ENCODE peak calls at places on chromosome 14, in eight cellular contexts. One of them, this sample, is unnamed.
A peak's percentile ranks its signal among the peaks of the same experiment; 100 is the strongest.

GRCh38 chr14:105374389-105374788 is 23.9 kb upstream of the TEX22 start:
- DNase-seq in EL: no peak
- DNase-seq in endodermal cell: no peak
- DNase-seq in stimulated activated effector memory CD8-positive, alpha-beta T cell treated with anti-CD3 and anti-CD28 coated beads, Interleukin-12 subunit alpha, Interleukin-12 subunit beta, amount 100 ng/mL, for 72 hours: no peak
- DNase-seq in stimulated activated naive B cell treated with anti-CD40 and anti-IgM and Interleukin-4, amounts not matched to agents 10 μg/mL and 1 μg/mL and 100 μg/mL, for 72 hours: no peak
- DNase-seq in Peyer's patch: no peak
- DNase-seq in T-helper 1 cell: no peak
- DNase-seq in activated T-cell treated with anti-CD3 and anti-CD28 coated beads for 1 hour: no peak
- DNase-seq in this sample: no peak

GRCh38 chr14:38731962-38732361 is 371.1 kb downstream of the SEC23A start:
- DNase-seq in EL: no peak
- DNase-seq in endodermal cell: no peak
- DNase-seq in stimulated activated effector memory CD8-positive, alpha-beta T cell treated with anti-CD3 and anti-CD28 coated beads, Interleukin-12 subunit alpha, Interleukin-12 subunit beta, amount 100 ng/mL, for 72 hours: no peak
- DNase-seq in stimulated activated naive B cell treated with anti-CD40 and anti-IgM and Interleukin-4, amounts not matched to agents 10 μg/mL and 1 μg/mL and 100 μg/mL, for 72 hours: no peak
- DNase-seq in Peyer's patch: no peak
- DNase-seq in T-helper 1 cell: no peak
- DNase-seq in activated T-cell treated with anti-CD3 and anti-CD28 coated beads for 1 hour: no peak
- DNase-seq in this sample: no peak

GRCh38 chr14:30417999-30418398 is 141.0 kb upstream of the G2E3 start:
- DNase-seq in EL: no peak
- DNase-seq in endodermal cell: no peak
- DNase-seq in stimulated activated effector memory CD8-positive, alpha-beta T cell treated with anti-CD3 and anti-CD28 coated beads, Interleukin-12 subunit alpha, Interleukin-12 subunit beta, amount 100 ng/mL, for 72 hours: no peak
- DNase-seq in stimulated activated naive B cell treated with anti-CD40 and anti-IgM and Interleukin-4, amounts not matched to agents 10 μg/mL and 1 μg/mL and 100 μg/mL, for 72 hours: no peak
- DNase-seq in Peyer's patch: no peak
- DNase-seq in T-helper 1 cell: no peak
- DNase-seq in activated T-cell treated with anti-CD3 and anti-CD28 coated beads for 1 hour: no peak
- DNase-seq in this sample: no peak

GRCh38 chr14:105600939-105601359 is 74.6 kb downstream of the TMEM121 start:
- DNase-seq in EL: no peak
- DNase-seq in endodermal cell: no peak
- DNase-seq in stimulated activated effector memory CD8-positive, alpha-beta T cell treated with anti-CD3 and anti-CD28 coated beads, Interleukin-12 subunit alpha, Interleukin-12 subunit beta, amount 100 ng/mL, for 72 hours: no peak
- DNase-seq in stimulated activated naive B cell treated with anti-CD40 and anti-IgM and Interleukin-4, amounts not matched to agents 10 μg/mL and 1 μg/mL and 100 μg/mL, for 72 hours: no peak
- DNase-seq in Peyer's patch: no peak
- DNase-seq in T-helper 1 cell: no peak
- DNase-seq in activated T-cell treated with anti-CD3 and anti-CD28 coated beads for 1 hour: no peak
- DNase-seq in this sample: no peak

GRCh38 chr14:32383337-32384009 is 54.4 kb downstream of the AKAP6 start:
- DNase-seq in EL: no peak
- DNase-seq in endodermal cell: no peak
- DNase-seq in stimulated activated effector memory CD8-positive, alpha-beta T cell treated with anti-CD3 and anti-CD28 coated beads, Interleukin-12 subunit alpha, Interleukin-12 subunit beta, amount 100 ng/mL, for 72 hours: no peak
- DNase-seq in stimulated activated naive B cell treated with anti-CD40 and anti-IgM and Interleukin-4, amounts not matched to agents 10 μg/mL and 1 μg/mL and 100 μg/mL, for 72 hours: no peak
- DNase-seq in Peyer's patch: no peak
- DNase-seq in T-helper 1 cell: no peak
- DNase-seq in activated T-cell treated with anti-CD3 and anti-CD28 coated beads for 1 hour: no peak
- DNase-seq in this sample: no peak

GRCh38 chr14:90546767-90547166 is 149.9 kb downstream of the CALM1 start:
- DNase-seq in EL: no peak
- DNase-seq in endodermal cell: peak; percentile 80
- DNase-seq in stimulated activated effector memory CD8-positive, alpha-beta T cell treated with anti-CD3 and anti-CD28 coated beads, Interleukin-12 subunit alpha, Interleukin-12 subunit beta, amount 100 ng/mL, for 72 hours: no peak
- DNase-seq in stimulated activated naive B cell treated with anti-CD40 and anti-IgM and Interleukin-4, amounts not matched to agents 10 μg/mL and 1 μg/mL and 100 μg/mL, for 72 hours: no peak
- DNase-seq in Peyer's patch: no peak
- DNase-seq in T-helper 1 cell: no peak
- DNase-seq in activated T-cell treated with anti-CD3 and anti-CD28 coated beads for 1 hour: no peak
- DNase-seq in this sample: no peak

GRCh38 chr14:105979446-105979845 is 453.1 kb downstream of the TMEM121 start:
- DNase-seq in EL: no peak
- DNase-seq in endodermal cell: no peak
- DNase-seq in stimulated activated effector memory CD8-positive, alpha-beta T cell treated with anti-CD3 and anti-CD28 coated beads, Interleukin-12 subunit alpha, Interleukin-12 subunit beta, amount 100 ng/mL, for 72 hours: no peak
- DNase-seq in stimulated activated naive B cell treated with anti-CD40 and anti-IgM and Interleukin-4, amounts not matched to agents 10 μg/mL and 1 μg/mL and 100 μg/mL, for 72 hours: no peak
- DNase-seq in Peyer's patch: no peak
- DNase-seq in T-helper 1 cell: no peak
- DNase-seq in activated T-cell treated with anti-CD3 and anti-CD28 coated beads for 1 hour: no peak
- DNase-seq in this sample: no peak

GRCh38 chr14:99065551-99065950 is 206.4 kb downstream of the BCL11B start:
- DNase-seq in EL: no peak
- DNase-seq in endodermal cell: no peak
- DNase-seq in stimulated activated effector memory CD8-positive, alpha-beta T cell treated with anti-CD3 and anti-CD28 coated beads, Interleukin-12 subunit alpha, Interleukin-12 subunit beta, amount 100 ng/mL, for 72 hours: no peak
- DNase-seq in stimulated activated naive B cell treated with anti-CD40 and anti-IgM and Interleukin-4, amounts not matched to agents 10 μg/mL and 1 μg/mL and 100 μg/mL, for 72 hours: no peak
- DNase-seq in Peyer's patch: no peak
- DNase-seq in T-helper 1 cell: no peak
- DNase-seq in activated T-cell treated with anti-CD3 and anti-CD28 coated beads for 1 hour: no peak
- DNase-seq in this sample: no peak

GRCh38 chr14:73888460-73888725 is 1.7 kb downstream of the ZNF410 start:
- DNase-seq in EL: peak; percentile 52
- DNase-seq in endodermal cell: no peak
- DNase-seq in stimulated activated effector memory CD8-positive, alpha-beta T cell treated with anti-CD3 and anti-CD28 coated beads, Interleukin-12 subunit alpha, Interleukin-12 subunit beta, amount 100 ng/mL, for 72 hours: no peak
- DNase-seq in stimulated activated naive B cell treated with anti-CD40 and anti-IgM and Interleukin-4, amounts not matched to agents 10 μg/mL and 1 μg/mL and 100 μg/mL, for 72 hours: no peak
- DNase-seq in Peyer's patch: no peak
- DNase-seq in T-helper 1 cell: no peak
- DNase-seq in activated T-cell treated with anti-CD3 and anti-CD28 coated beads for 1 hour: no peak
- DNase-seq in this sample: no peak

GRCh38 chr14:100292301-100292775 is 13.9 kb downstream of the SLC25A29 start:
- DNase-seq in EL: no peak
- DNase-seq in endodermal cell: no peak
- DNase-seq in stimulated activated effector memory CD8-positive, alpha-beta T cell treated with anti-CD3 and anti-CD28 coated beads, Interleukin-12 subunit alpha, Interleukin-12 subunit beta, amount 100 ng/mL, for 72 hours: no peak
- DNase-seq in stimulated activated naive B cell treated with anti-CD40 and anti-IgM and Interleukin-4, amounts not matched to agents 10 μg/mL and 1 μg/mL and 100 μg/mL, for 72 hours: no peak
- DNase-seq in Peyer's patch: peak; percentile 30
- DNase-seq in T-helper 1 cell: no peak
- DNase-seq in activated T-cell treated with anti-CD3 and anti-CD28 coated beads for 1 hour: no peak
- DNase-seq in this sample: no peak

GRCh38 chr14:104305511-104306449 is 167.4 kb downstream of the KIF26A start:
- DNase-seq in EL: no peak
- DNase-seq in endodermal cell: no peak
- DNase-seq in stimulated activated effector memory CD8-positive, alpha-beta T cell treated with anti-CD3 and anti-CD28 coated beads, Interleukin-12 subunit alpha, Interleukin-12 subunit beta, amount 100 ng/mL, for 72 hours: no peak
- DNase-seq in stimulated activated naive B cell treated with anti-CD40 and anti-IgM and Interleukin-4, amounts not matched to agents 10 μg/mL and 1 μg/mL and 100 μg/mL, for 72 hours: no peak
- DNase-seq in Peyer's patch: no peak
- DNase-seq in T-helper 1 cell: no peak
- DNase-seq in activated T-cell treated with anti-CD3 and anti-CD28 coated beads for 1 hour: no peak
- DNase-seq in this sample: no peak

GRCh38 chr14:94532462-94532861 is 23.2 kb upstream of the SERPINA12 start:
- DNase-seq in EL: peak; percentile 41
- DNase-seq in endodermal cell: no peak
- DNase-seq in stimulated activated effector memory CD8-positive, alpha-beta T cell treated with anti-CD3 and anti-CD28 coated beads, Interleukin-12 subunit alpha, Interleukin-12 subunit beta, amount 100 ng/mL, for 72 hours: no peak
- DNase-seq in stimulated activated naive B cell treated with anti-CD40 and anti-IgM and Interleukin-4, amounts not matched to agents 10 μg/mL and 1 μg/mL and 100 μg/mL, for 72 hours: no peak
- DNase-seq in Peyer's patch: no peak
- DNase-seq in T-helper 1 cell: no peak
- DNase-seq in activated T-cell treated with anti-CD3 and anti-CD28 coated beads for 1 hour: no peak
- DNase-seq in this sample: no peak

GRCh38 chr14:55752580-55753365 is 172.8 kb downstream of the KTN1 start:
- DNase-seq in EL: peak; percentile 74
- DNase-seq in endodermal cell: no peak
- DNase-seq in stimulated activated effector memory CD8-positive, alpha-beta T cell treated with anti-CD3 and anti-CD28 coated beads, Interleukin-12 subunit alpha, Interleukin-12 subunit beta, amount 100 ng/mL, for 72 hours: no peak
- DNase-seq in stimulated activated naive B cell treated with anti-CD40 and anti-IgM and Interleukin-4, amounts not matched to agents 10 μg/mL and 1 μg/mL and 100 μg/mL, for 72 hours: no peak
- DNase-seq in Peyer's patch: no peak
- DNase-seq in T-helper 1 cell: no peak
- DNase-seq in activated T-cell treated with anti-CD3 and anti-CD28 coated beads for 1 hour: no peak
- DNase-seq in this sample: no peak

GRCh38 chr14:41872906-41873305 is 266.2 kb downstream of the LRFN5 start:
- DNase-seq in EL: no peak
- DNase-seq in endodermal cell: no peak
- DNase-seq in stimulated activated effector memory CD8-positive, alpha-beta T cell treated with anti-CD3 and anti-CD28 coated beads, Interleukin-12 subunit alpha, Interleukin-12 subunit beta, amount 100 ng/mL, for 72 hours: no peak
- DNase-seq in stimulated activated naive B cell treated with anti-CD40 and anti-IgM and Interleukin-4, amounts not matched to agents 10 μg/mL and 1 μg/mL and 100 μg/mL, for 72 hours: no peak
- DNase-seq in Peyer's patch: no peak
- DNase-seq in T-helper 1 cell: no peak
- DNase-seq in activated T-cell treated with anti-CD3 and anti-CD28 coated beads for 1 hour: no peak
- DNase-seq in this sample: no peak

GRCh38 chr14:103057372-103058208 is at the start of gene CDC42BPB:
- DNase-seq in EL: peak; percentile 95
- DNase-seq in endodermal cell: peak; percentile 95
- DNase-seq in stimulated activated effector memory CD8-positive, alpha-beta T cell treated with anti-CD3 and anti-CD28 coated beads, Interleukin-12 subunit alpha, Interleukin-12 subunit beta, amount 100 ng/mL, for 72 hours: no peak
- DNase-seq in stimulated activated naive B cell treated with anti-CD40 and anti-IgM and Interleukin-4, amounts not matched to agents 10 μg/mL and 1 μg/mL and 100 μg/mL, for 72 hours: peak; percentile 72
- DNase-seq in Peyer's patch: peak; percentile 90
- DNase-seq in T-helper 1 cell: peak; percentile 66
- DNase-seq in activated T-cell treated with anti-CD3 and anti-CD28 coated beads for 1 hour: peak; percentile 50
- DNase-seq in this sample: peak; percentile 40

GRCh38 chr14:51020024-51020710 is 74.7 kb downstream of the TRIM9 start:
- DNase-seq in EL: peak; percentile 73
- DNase-seq in endodermal cell: no peak
- DNase-seq in stimulated activated effector memory CD8-positive, alpha-beta T cell treated with anti-CD3 and anti-CD28 coated beads, Interleukin-12 subunit alpha, Interleukin-12 subunit beta, amount 100 ng/mL, for 72 hours: no peak
- DNase-seq in stimulated activated naive B cell treated with anti-CD40 and anti-IgM and Interleukin-4, amounts not matched to agents 10 μg/mL and 1 μg/mL and 100 μg/mL, for 72 hours: no peak
- DNase-seq in Peyer's patch: no peak
- DNase-seq in T-helper 1 cell: no peak
- DNase-seq in activated T-cell treated with anti-CD3 and anti-CD28 coated beads for 1 hour: no peak
- DNase-seq in this sample: no peak

GRCh38 chr14:24700511-24700910 is 66.5 kb upstream of the GZMB start:
- DNase-seq in EL: no peak
- DNase-seq in endodermal cell: no peak
- DNase-seq in stimulated activated effector memory CD8-positive, alpha-beta T cell treated with anti-CD3 and anti-CD28 coated beads, Interleukin-12 subunit alpha, Interleukin-12 subunit beta, amount 100 ng/mL, for 72 hours: no peak
- DNase-seq in stimulated activated naive B cell treated with anti-CD40 and anti-IgM and Interleukin-4, amounts not matched to agents 10 μg/mL and 1 μg/mL and 100 μg/mL, for 72 hours: no peak
- DNase-seq in Peyer's patch: no peak
- DNase-seq in T-helper 1 cell: no peak
- DNase-seq in activated T-cell treated with anti-CD3 and anti-CD28 coated beads for 1 hour: no peak
- DNase-seq in this sample: no peak

GRCh38 chr14:69139743-69140142 is 13.2 kb downstream of the DCAF5 start:
- DNase-seq in EL: no peak
- DNase-seq in endodermal cell: no peak
- DNase-seq in stimulated activated effector memory CD8-positive, alpha-beta T cell treated with anti-CD3 and anti-CD28 coated beads, Interleukin-12 subunit alpha, Interleukin-12 subunit beta, amount 100 ng/mL, for 72 hours: no peak
- DNase-seq in stimulated activated naive B cell treated with anti-CD40 and anti-IgM and Interleukin-4, amounts not matched to agents 10 μg/mL and 1 μg/mL and 100 μg/mL, for 72 hours: no peak
- DNase-seq in Peyer's patch: no peak
- DNase-seq in T-helper 1 cell: no peak
- DNase-seq in activated T-cell treated with anti-CD3 and anti-CD28 coated beads for 1 hour: no peak
- DNase-seq in this sample: no peak

GRCh38 chr14:55138091-55138490 is 9.0 kb downstream of the LGALS3 start:
- DNase-seq in EL: no peak
- DNase-seq in endodermal cell: peak; percentile 83
- DNase-seq in stimulated activated effector memory CD8-positive, alpha-beta T cell treated with anti-CD3 and anti-CD28 coated beads, Interleukin-12 subunit alpha, Interleukin-12 subunit beta, amount 100 ng/mL, for 72 hours: peak; percentile 38
- DNase-seq in stimulated activated naive B cell treated with anti-CD40 and anti-IgM and Interleukin-4, amounts not matched to agents 10 μg/mL and 1 μg/mL and 100 μg/mL, for 72 hours: no peak
- DNase-seq in Peyer's patch: no peak
- DNase-seq in T-helper 1 cell: no peak
- DNase-seq in activated T-cell treated with anti-CD3 and anti-CD28 coated beads for 1 hour: no peak
- DNase-seq in this sample: no peak

GRCh38 chr14:65349100-65349499 is 63.4 kb upstream of the FUT8 start:
- DNase-seq in EL: no peak
- DNase-seq in endodermal cell: no peak
- DNase-seq in stimulated activated effector memory CD8-positive, alpha-beta T cell treated with anti-CD3 and anti-CD28 coated beads, Interleukin-12 subunit alpha, Interleukin-12 subunit beta, amount 100 ng/mL, for 72 hours: no peak
- DNase-seq in stimulated activated naive B cell treated with anti-CD40 and anti-IgM and Interleukin-4, amounts not matched to agents 10 μg/mL and 1 μg/mL and 100 μg/mL, for 72 hours: no peak
- DNase-seq in Peyer's patch: no peak
- DNase-seq in T-helper 1 cell: no peak
- DNase-seq in activated T-cell treated with anti-CD3 and anti-CD28 coated beads for 1 hour: no peak
- DNase-seq in this sample: no peak

GRCh38 chr14:58954052-58954451 is 234.4 kb upstream of the DAAM1 start:
- DNase-seq in EL: no peak
- DNase-seq in endodermal cell: no peak
- DNase-seq in stimulated activated effector memory CD8-positive, alpha-beta T cell treated with anti-CD3 and anti-CD28 coated beads, Interleukin-12 subunit alpha, Interleukin-12 subunit beta, amount 100 ng/mL, for 72 hours: no peak
- DNase-seq in stimulated activated naive B cell treated with anti-CD40 and anti-IgM and Interleukin-4, amounts not matched to agents 10 μg/mL and 1 μg/mL and 100 μg/mL, for 72 hours: no peak
- DNase-seq in Peyer's patch: no peak
- DNase-seq in T-helper 1 cell: no peak
- DNase-seq in activated T-cell treated with anti-CD3 and anti-CD28 coated beads for 1 hour: no peak
- DNase-seq in this sample: no peak

GRCh38 chr14:74459289-74459946 is 33.4 kb upstream of the SYNDIG1L start:
- DNase-seq in EL: peak; percentile 73
- DNase-seq in endodermal cell: peak; percentile 93
- DNase-seq in stimulated activated effector memory CD8-positive, alpha-beta T cell treated with anti-CD3 and anti-CD28 coated beads, Interleukin-12 subunit alpha, Interleukin-12 subunit beta, amount 100 ng/mL, for 72 hours: peak; percentile 62
- DNase-seq in stimulated activated naive B cell treated with anti-CD40 and anti-IgM and Interleukin-4, amounts not matched to agents 10 μg/mL and 1 μg/mL and 100 μg/mL, for 72 hours: no peak
- DNase-seq in Peyer's patch: no peak
- DNase-seq in T-helper 1 cell: no peak
- DNase-seq in activated T-cell treated with anti-CD3 and anti-CD28 coated beads for 1 hour: peak; percentile 11
- DNase-seq in this sample: no peak

GRCh38 chr14:59320771-59321170 is 132.3 kb downstream of the DAAM1 start:
- DNase-seq in EL: no peak
- DNase-seq in endodermal cell: no peak
- DNase-seq in stimulated activated effector memory CD8-positive, alpha-beta T cell treated with anti-CD3 and anti-CD28 coated beads, Interleukin-12 subunit alpha, Interleukin-12 subunit beta, amount 100 ng/mL, for 72 hours: no peak
- DNase-seq in stimulated activated naive B cell treated with anti-CD40 and anti-IgM and Interleukin-4, amounts not matched to agents 10 μg/mL and 1 μg/mL and 100 μg/mL, for 72 hours: no peak
- DNase-seq in Peyer's patch: no peak
- DNase-seq in T-helper 1 cell: no peak
- DNase-seq in activated T-cell treated with anti-CD3 and anti-CD28 coated beads for 1 hour: no peak
- DNase-seq in this sample: no peak

GRCh38 chr14:48382961-48383360 is 707.6 kb upstream of the MDGA2 start:
- DNase-seq in EL: no peak
- DNase-seq in endodermal cell: peak; percentile 38
- DNase-seq in stimulated activated effector memory CD8-positive, alpha-beta T cell treated with anti-CD3 and anti-CD28 coated beads, Interleukin-12 subunit alpha, Interleukin-12 subunit beta, amount 100 ng/mL, for 72 hours: no peak
- DNase-seq in stimulated activated naive B cell treated with anti-CD40 and anti-IgM and Interleukin-4, amounts not matched to agents 10 μg/mL and 1 μg/mL and 100 μg/mL, for 72 hours: no peak
- DNase-seq in Peyer's patch: peak; percentile 39
- DNase-seq in T-helper 1 cell: no peak
- DNase-seq in activated T-cell treated with anti-CD3 and anti-CD28 coated beads for 1 hour: no peak
- DNase-seq in this sample: no peak

GRCh38 chr14:62123959-62124358 is 361.7 kb downstream of the SNAPC1 start:
- DNase-seq in EL: no peak
- DNase-seq in endodermal cell: no peak
- DNase-seq in stimulated activated effector memory CD8-positive, alpha-beta T cell treated with anti-CD3 and anti-CD28 coated beads, Interleukin-12 subunit alpha, Interleukin-12 subunit beta, amount 100 ng/mL, for 72 hours: no peak
- DNase-seq in stimulated activated naive B cell treated with anti-CD40 and anti-IgM and Interleukin-4, amounts not matched to agents 10 μg/mL and 1 μg/mL and 100 μg/mL, for 72 hours: no peak
- DNase-seq in Peyer's patch: no peak
- DNase-seq in T-helper 1 cell: no peak
- DNase-seq in activated T-cell treated with anti-CD3 and anti-CD28 coated beads for 1 hour: no peak
- DNase-seq in this sample: no peak

GRCh38 chr14:104343690-104344640 is 205.6 kb downstream of the KIF26A start:
- DNase-seq in EL: no peak
- DNase-seq in endodermal cell: peak; percentile 49
- DNase-seq in stimulated activated effector memory CD8-positive, alpha-beta T cell treated with anti-CD3 and anti-CD28 coated beads, Interleukin-12 subunit alpha, Interleukin-12 subunit beta, amount 100 ng/mL, for 72 hours: no peak
- DNase-seq in stimulated activated naive B cell treated with anti-CD40 and anti-IgM and Interleukin-4, amounts not matched to agents 10 μg/mL and 1 μg/mL and 100 μg/mL, for 72 hours: no peak
- DNase-seq in Peyer's patch: peak; percentile 27
- DNase-seq in T-helper 1 cell: no peak
- DNase-seq in activated T-cell treated with anti-CD3 and anti-CD28 coated beads for 1 hour: no peak
- DNase-seq in this sample: no peak

GRCh38 chr14:65095633-65096205 is 6.6 kb downstream of the MAX start:
- DNase-seq in EL: peak; percentile 21
- DNase-seq in endodermal cell: no peak
- DNase-seq in stimulated activated effector memory CD8-positive, alpha-beta T cell treated with anti-CD3 and anti-CD28 coated beads, Interleukin-12 subunit alpha, Interleukin-12 subunit beta, amount 100 ng/mL, for 72 hours: no peak
- DNase-seq in stimulated activated naive B cell treated with anti-CD40 and anti-IgM and Interleukin-4, amounts not matched to agents 10 μg/mL and 1 μg/mL and 100 μg/mL, for 72 hours: no peak
- DNase-seq in Peyer's patch: no peak
- DNase-seq in T-helper 1 cell: no peak
- DNase-seq in activated T-cell treated with anti-CD3 and anti-CD28 coated beads for 1 hour: no peak
- DNase-seq in this sample: no peak

GRCh38 chr14:37864128-37864527 is 268.7 kb downstream of the TTC6 start:
- DNase-seq in EL: no peak
- DNase-seq in endodermal cell: no peak
- DNase-seq in stimulated activated effector memory CD8-positive, alpha-beta T cell treated with anti-CD3 and anti-CD28 coated beads, Interleukin-12 subunit alpha, Interleukin-12 subunit beta, amount 100 ng/mL, for 72 hours: no peak
- DNase-seq in stimulated activated naive B cell treated with anti-CD40 and anti-IgM and Interleukin-4, amounts not matched to agents 10 μg/mL and 1 μg/mL and 100 μg/mL, for 72 hours: no peak
- DNase-seq in Peyer's patch: no peak
- DNase-seq in T-helper 1 cell: no peak
- DNase-seq in activated T-cell treated with anti-CD3 and anti-CD28 coated beads for 1 hour: no peak
- DNase-seq in this sample: no peak

GRCh38 chr14:98348505-98348904 is 923.5 kb downstream of the BCL11B start:
- DNase-seq in EL: no peak
- DNase-seq in endodermal cell: no peak
- DNase-seq in stimulated activated effector memory CD8-positive, alpha-beta T cell treated with anti-CD3 and anti-CD28 coated beads, Interleukin-12 subunit alpha, Interleukin-12 subunit beta, amount 100 ng/mL, for 72 hours: no peak
- DNase-seq in stimulated activated naive B cell treated with anti-CD40 and anti-IgM and Interleukin-4, amounts not matched to agents 10 μg/mL and 1 μg/mL and 100 μg/mL, for 72 hours: no peak
- DNase-seq in Peyer's patch: no peak
- DNase-seq in T-helper 1 cell: no peak
- DNase-seq in activated T-cell treated with anti-CD3 and anti-CD28 coated beads for 1 hour: no peak
- DNase-seq in this sample: no peak

GRCh38 chr14:99518441-99519346 is 37.5 kb downstream of the CCNK start:
- DNase-seq in EL: peak; percentile 55
- DNase-seq in endodermal cell: peak; percentile 94
- DNase-seq in stimulated activated effector memory CD8-positive, alpha-beta T cell treated with anti-CD3 and anti-CD28 coated beads, Interleukin-12 subunit alpha, Interleukin-12 subunit beta, amount 100 ng/mL, for 72 hours: peak; percentile 94
- DNase-seq in stimulated activated naive B cell treated with anti-CD40 and anti-IgM and Interleukin-4, amounts not matched to agents 10 μg/mL and 1 μg/mL and 100 μg/mL, for 72 hours: peak; percentile 74
- DNase-seq in Peyer's patch: peak; percentile 90
- DNase-seq in T-helper 1 cell: peak; percentile 73
- DNase-seq in activated T-cell treated with anti-CD3 and anti-CD28 coated beads for 1 hour: peak; percentile 83
- DNase-seq in this sample: peak; percentile 81

GRCh38 chr14:69088523-69089445 is 64.1 kb downstream of the DCAF5 start:
- DNase-seq in EL: peak; percentile 88
- DNase-seq in endodermal cell: no peak
- DNase-seq in stimulated activated effector memory CD8-positive, alpha-beta T cell treated with anti-CD3 and anti-CD28 coated beads, Interleukin-12 subunit alpha, Interleukin-12 subunit beta, amount 100 ng/mL, for 72 hours: no peak
- DNase-seq in stimulated activated naive B cell treated with anti-CD40 and anti-IgM and Interleukin-4, amounts not matched to agents 10 μg/mL and 1 μg/mL and 100 μg/mL, for 72 hours: no peak
- DNase-seq in Peyer's patch: no peak
- DNase-seq in T-helper 1 cell: no peak
- DNase-seq in activated T-cell treated with anti-CD3 and anti-CD28 coated beads for 1 hour: no peak
- DNase-seq in this sample: no peak

GRCh38 chr14:24378327-24378726 is 10.3 kb downstream of the NFATC4 start:
- DNase-seq in EL: no peak
- DNase-seq in endodermal cell: no peak
- DNase-seq in stimulated activated effector memory CD8-positive, alpha-beta T cell treated with anti-CD3 and anti-CD28 coated beads, Interleukin-12 subunit alpha, Interleukin-12 subunit beta, amount 100 ng/mL, for 72 hours: no peak
- DNase-seq in stimulated activated naive B cell treated with anti-CD40 and anti-IgM and Interleukin-4, amounts not matched to agents 10 μg/mL and 1 μg/mL and 100 μg/mL, for 72 hours: no peak
- DNase-seq in Peyer's patch: no peak
- DNase-seq in T-helper 1 cell: no peak
- DNase-seq in activated T-cell treated with anti-CD3 and anti-CD28 coated beads for 1 hour: no peak
- DNase-seq in this sample: no peak

GRCh38 chr14:105315941-105316562 is 1.5 kb downstream of the PACS2 start:
- DNase-seq in EL: peak; percentile 46
- DNase-seq in endodermal cell: peak; percentile 45
- DNase-seq in stimulated activated effector memory CD8-positive, alpha-beta T cell treated with anti-CD3 and anti-CD28 coated beads, Interleukin-12 subunit alpha, Interleukin-12 subunit beta, amount 100 ng/mL, for 72 hours: no peak
- DNase-seq in stimulated activated naive B cell treated with anti-CD40 and anti-IgM and Interleukin-4, amounts not matched to agents 10 μg/mL and 1 μg/mL and 100 μg/mL, for 72 hours: no peak
- DNase-seq in Peyer's patch: no peak
- DNase-seq in T-helper 1 cell: no peak
- DNase-seq in activated T-cell treated with anti-CD3 and anti-CD28 coated beads for 1 hour: no peak
- DNase-seq in this sample: no peak

GRCh38 chr14:77206877-77207389 is 25.3 kb downstream of the TMEM63C start:
- DNase-seq in EL: no peak
- DNase-seq in endodermal cell: peak; percentile 82
- DNase-seq in stimulated activated effector memory CD8-positive, alpha-beta T cell treated with anti-CD3 and anti-CD28 coated beads, Interleukin-12 subunit alpha, Interleukin-12 subunit beta, amount 100 ng/mL, for 72 hours: no peak
- DNase-seq in stimulated activated naive B cell treated with anti-CD40 and anti-IgM and Interleukin-4, amounts not matched to agents 10 μg/mL and 1 μg/mL and 100 μg/mL, for 72 hours: no peak
- DNase-seq in Peyer's patch: no peak
- DNase-seq in T-helper 1 cell: no peak
- DNase-seq in activated T-cell treated with anti-CD3 and anti-CD28 coated beads for 1 hour: no peak
- DNase-seq in this sample: no peak